ENCODE peak calls at places on chromosomes 7 and 10, in four cellular contexts. One of them, this sample, is unnamed.

GRCh38 chr7:85733163-85733915 is 546.5 kb upstream of the SEMA3D start:
- DNase-seq in A549: no peak
- DNase-seq in GM12878: no peak
- DNase-seq in K562: no peak
- DNase-seq in this sample: no peak

GRCh38 chr7:3168869-3169268 is 125.2 kb upstream of the CARD11 start:
- DNase-seq in GM12878: no peak
- DNase-seq in A549: no peak
- DNase-seq in K562: no peak
- DNase-seq in this sample: peak

GRCh38 chr7:51647931-51648351 is 331.3 kb upstream of the COBL start:
- DNase-seq in K562: no peak
- DNase-seq in GM12878: no peak
- DNase-seq in A549: no peak
- DNase-seq in this sample: peak

GRCh38 chr7:78912781-78913180 is 540.7 kb downstream of the MAGI2 start:
- DNase-seq in GM12878: no peak
- DNase-seq in K562: no peak
- DNase-seq in A549: no peak
- DNase-seq in this sample: no peak

GRCh38 chr10:60222060-60222459 is 167.6 kb downstream of the ANK3 start:
- DNase-seq in K562: no peak
- DNase-seq in GM12878: no peak
- DNase-seq in A549: no peak
- DNase-seq in this sample: no peak

GRCh38 chr10:133359554-133359971 is 1.7 kb upstream of the FUOM start:
- DNase-seq in GM12878: no peak
- DNase-seq in A549: no peak
- DNase-seq in K562: no peak
- DNase-seq in this sample: peak

GRCh38 chr10:22894714-22895113 is 33.1 kb upstream of the ARMC3 start:
- DNase-seq in A549: no peak
- DNase-seq in GM12878: no peak
- DNase-seq in K562: no peak
- DNase-seq in this sample: no peak

GRCh38 chr7:98107313-98107691 is 640 bp downstream of the LMTK2 start:
- DNase-seq in K562: peak
- DNase-seq in GM12878: no peak
- DNase-seq in A549: no peak
- DNase-seq in this sample: no peak

GRCh38 chr7:977326-978048 is 2.1 kb upstream of the COX19 start:
- DNase-seq in GM12878: peak
- DNase-seq in A549: peak
- DNase-seq in K562: no peak
- DNase-seq in this sample: peak

GRCh38 chr10:124292911-124293640 is 125.6 kb downstream of the OAT start:
- DNase-seq in GM12878: no peak
- DNase-seq in K562: no peak
- DNase-seq in A549: no peak
- DNase-seq in this sample: no peak

GRCh38 chr10:59885430-59886134 is 20.8 kb downstream of the CCDC6 start:
- DNase-seq in A549: no peak
- DNase-seq in GM12878: peak
- DNase-seq in K562: peak
- DNase-seq in this sample: no peak

GRCh38 chr10:126131338-126131737 is 235.0 kb downstream of the FANK1 start:
- DNase-seq in A549: no peak
- DNase-seq in K562: no peak
- DNase-seq in GM12878: no peak
- DNase-seq in this sample: no peak

GRCh38 chr7:2645274-2645868 is 13.6 kb downstream of the TTYH3 start:
- DNase-seq in GM12878: no peak
- DNase-seq in A549: no peak
- DNase-seq in K562: no peak
- DNase-seq in this sample: no peak

GRCh38 chr7:151174246-151175046 is 7.0 kb upstream of the GBX1 start:
- DNase-seq in A549: no peak
- DNase-seq in K562: no peak
- DNase-seq in GM12878: no peak
- DNase-seq in this sample: no peak

GRCh38 chr10:132396495-132397035 is 435 bp upstream of the PWWP2B start:
- DNase-seq in GM12878: no peak
- DNase-seq in K562: peak
- DNase-seq in A549: no peak
- DNase-seq in this sample: peak

GRCh38 chr10:104349623-104350142 is 4.0 kb upstream of the CFAP58 start:
- DNase-seq in K562: no peak
- DNase-seq in GM12878: peak
- DNase-seq in A549: no peak
- DNase-seq in this sample: peak

GRCh38 chr10:117541405-117541908 is 1.1 kb upstream of the EMX2 start:
- DNase-seq in GM12878: no peak
- DNase-seq in K562: no peak
- DNase-seq in A549: no peak
- DNase-seq in this sample: no peak

GRCh38 chr10:34861293-34862004 is 46.4 kb upstream of the PARD3 start:
- DNase-seq in K562: no peak
- DNase-seq in GM12878: no peak
- DNase-seq in A549: peak
- DNase-seq in this sample: peak

GRCh38 chr7:158361326-158361946 is 226.2 kb downstream of the PTPRN2 start:
- DNase-seq in A549: no peak
- DNase-seq in K562: no peak
- DNase-seq in GM12878: no peak
- DNase-seq in this sample: no peak

GRCh38 chr10:61465807-61466425 is 12.7 kb upstream of the TMEM26 start:
- DNase-seq in A549: no peak
- DNase-seq in GM12878: no peak
- DNase-seq in K562: no peak
- DNase-seq in this sample: no peak

GRCh38 chr7:76108540-76109233 is 60.8 kb downstream of the MDH2 start:
- DNase-seq in GM12878: no peak
- DNase-seq in K562: no peak
- DNase-seq in A549: peak
- DNase-seq in this sample: peak

GRCh38 chr7:84682543-84682942 is 488.0 kb upstream of the SEMA3A start:
- DNase-seq in K562: no peak
- DNase-seq in GM12878: no peak
- DNase-seq in A549: no peak
- DNase-seq in this sample: no peak

GRCh38 chr7:1969459-1970284 is 263.1 kb downstream of the MAD1L1 start:
- DNase-seq in GM12878: no peak
- DNase-seq in K562: no peak
- DNase-seq in A549: no peak
- DNase-seq in this sample: no peak

GRCh38 chr7:92910976-92911375 is 74.6 kb upstream of the CDK6 start:
- DNase-seq in GM12878: no peak
- DNase-seq in A549: no peak
- DNase-seq in K562: no peak
- DNase-seq in this sample: no peak

GRCh38 chr10:2610946-2611345 is 456.4 kb upstream of the PFKP start:
- DNase-seq in A549: no peak
- DNase-seq in K562: no peak
- DNase-seq in GM12878: no peak
- DNase-seq in this sample: no peak

GRCh38 chr10:25159591-25159990 is 15.2 kb upstream of the GPR158 start:
- DNase-seq in K562: no peak
- DNase-seq in GM12878: no peak
- DNase-seq in A549: no peak
- DNase-seq in this sample: no peak

GRCh38 chr7:30448461-30449189 is 30.0 kb downstream of the NOD1 start:
- DNase-seq in A549: no peak
- DNase-seq in GM12878: no peak
- DNase-seq in K562: no peak
- DNase-seq in this sample: no peak

GRCh38 chr7:34675749-34676374 is 17.8 kb downstream of the NPSR1 start:
- DNase-seq in A549: peak
- DNase-seq in K562: peak
- DNase-seq in GM12878: peak
- DNase-seq in this sample: peak

GRCh38 chr10:123103944-123104343 is 31.8 kb upstream of the HMX3 start:
- DNase-seq in K562: no peak
- DNase-seq in GM12878: no peak
- DNase-seq in A549: no peak
- DNase-seq in this sample: no peak

GRCh38 chr10:103153302-103153759 is 39.7 kb downstream of the NT5C2 start:
- DNase-seq in A549: no peak
- DNase-seq in K562: no peak
- DNase-seq in GM12878: no peak
- DNase-seq in this sample: peak

GRCh38 chr7:100132126-100132525 is 5.4 kb downstream of the MBLAC1 start:
- DNase-seq in K562: no peak
- DNase-seq in A549: no peak
- DNase-seq in GM12878: no peak
- DNase-seq in this sample: no peak

GRCh38 chr10:13648425-13648824 is 61.7 kb downstream of the PRPF18 start:
- DNase-seq in GM12878: no peak
- DNase-seq in K562: no peak
- DNase-seq in A549: no peak
- DNase-seq in this sample: no peak

GRCh38 chr7:139887895-139888518 is 58.9 kb downstream of the TBXAS1 start:
- DNase-seq in GM12878: no peak
- DNase-seq in K562: no peak
- DNase-seq in A549: no peak
- DNase-seq in this sample: no peak

GRCh38 chr10:58752665-58753064 is 240.0 kb downstream of the BICC1 start:
- DNase-seq in K562: no peak
- DNase-seq in GM12878: no peak
- DNase-seq in A549: no peak
- DNase-seq in this sample: no peak

GRCh38 chr10:47253651-47254375 is 46.2 kb upstream of the GDF10 start:
- DNase-seq in GM12878: no peak
- DNase-seq in A549: no peak
- DNase-seq in K562: no peak
- DNase-seq in this sample: no peak

GRCh38 chr7:12212051-12212485 is 974 bp downstream of the TMEM106B start:
- DNase-seq in GM12878: no peak
- DNase-seq in K562: peak
- DNase-seq in A549: no peak
- DNase-seq in this sample: peak

GRCh38 chr10:112768121-112768520 is 181.9 kb upstream of the TCF7L2 start:
- DNase-seq in A549: no peak
- DNase-seq in K562: no peak
- DNase-seq in GM12878: no peak
- DNase-seq in this sample: no peak

GRCh38 chr7:10239643-10240345 is 733.9 kb upstream of the PHF14 start:
- DNase-seq in A549: no peak
- DNase-seq in K562: no peak
- DNase-seq in GM12878: no peak
- DNase-seq in this sample: no peak

GRCh38 chr7:27237735-27238334 is 4.8 kb upstream of the EVX1 start:
- DNase-seq in GM12878: no peak
- DNase-seq in K562: no peak
- DNase-seq in A549: no peak
- DNase-seq in this sample: no peak

GRCh38 chr10:64959116-64959515 is 1437.9 kb downstream of the REEP3 start:
- DNase-seq in GM12878: no peak
- DNase-seq in A549: no peak
- DNase-seq in K562: no peak
- DNase-seq in this sample: no peak
- TF ChIP-seq CHD4 in GM12878: no peak
- TF ChIP-seq CHD4 in A549: no peak
- TF ChIP-seq CHD4 in K562: no peak
- TF ChIP-seq CHD4 in this sample: no peak

DNA sequence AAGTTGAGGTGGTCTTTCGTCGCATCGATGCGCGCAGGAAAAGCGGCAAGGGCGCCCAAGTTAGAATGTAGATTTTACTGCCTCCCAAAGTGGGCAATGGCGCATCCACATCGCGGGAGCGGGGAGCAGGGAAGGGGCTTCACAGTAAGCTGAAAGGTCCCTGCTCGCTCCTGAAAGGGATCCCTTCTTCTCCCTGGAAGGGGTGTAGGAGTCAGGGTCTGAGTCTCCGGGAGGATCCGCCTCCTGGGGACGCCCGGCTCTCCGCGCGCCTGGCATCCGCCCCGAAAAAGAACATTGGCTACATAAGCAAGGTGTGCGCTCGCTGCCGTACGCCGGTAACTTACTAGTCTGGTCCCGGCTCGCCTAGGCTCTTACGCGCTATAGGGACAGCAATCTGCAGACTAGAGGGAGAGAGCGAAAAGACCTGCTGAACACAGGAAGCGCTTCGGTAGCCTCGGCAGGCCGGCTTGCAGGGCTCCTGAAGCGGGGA is 802 bp downstream of the UNC5B start:
- DNase-seq in A549: no peak
- DNase-seq in K562: no peak
- DNase-seq in GM12878: no peak
- DNase-seq in this sample: no peak
- TF ChIP-seq CHD4 in A549: no peak
- TF ChIP-seq CHD4 in K562: no peak
- TF ChIP-seq CHD4 in GM12878: no peak
- TF ChIP-seq CHD4 in this sample: no peak

GRCh38 chr7:102916426-102916825 is 3.6 kb downstream of the LRRC17 start:
- DNase-seq in K562: no peak
- DNase-seq in GM12878: no peak
- DNase-seq in A549: no peak
- DNase-seq in this sample: no peak

GRCh38 chr7:102913846-102914245 is 1.0 kb downstream of the LRRC17 start:
- DNase-seq in A549: no peak
- DNase-seq in K562: no peak
- DNase-seq in GM12878: no peak
- DNase-seq in this sample: no peak

GRCh38 chr7:102916881-102917280 is 4.1 kb downstream of the LRRC17 start:
- DNase-seq in A549: no peak
- DNase-seq in GM12878: no peak
- DNase-seq in K562: no peak
- DNase-seq in this sample: no peak

GRCh38 chr7:102912742-102913141 is at the start of gene LRRC17:
- DNase-seq in A549: no peak
- DNase-seq in GM12878: no peak
- DNase-seq in K562: no peak
- DNase-seq in this sample: no peak

DNA sequence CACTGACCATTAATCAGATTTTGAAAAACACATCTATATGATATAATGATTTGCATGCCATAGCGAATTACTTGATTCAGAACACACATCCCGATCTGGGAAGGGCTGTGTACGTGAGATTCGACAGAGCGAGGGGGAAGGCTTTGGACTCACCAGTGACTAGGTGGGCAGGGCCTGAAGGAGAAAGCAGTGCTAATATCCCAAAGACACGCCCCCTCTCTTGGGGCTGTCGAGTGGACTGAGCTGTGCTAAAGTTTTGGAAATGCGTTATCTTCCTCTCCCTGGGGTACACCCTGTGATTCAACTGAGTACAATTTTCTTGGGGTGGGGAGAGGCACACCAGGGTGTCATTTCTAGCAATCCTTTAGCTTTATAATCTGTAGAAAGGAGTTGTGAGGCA is 1.8 kb downstream of the LRRC17 start:
- DNase-seq in GM12878: no peak
- DNase-seq in A549: no peak
- DNase-seq in K562: no peak
- DNase-seq in this sample: no peak
- TF ChIP-seq CHD4 in GM12878: no peak
- TF ChIP-seq CHD4 in A549: no peak
- TF ChIP-seq CHD4 in K562: no peak
- TF ChIP-seq CHD4 in this sample: no peak

GRCh38 chr10:100516847-100517246 is 2.8 kb downstream of the SEC31B start:
- DNase-seq in A549: peak
- DNase-seq in K562: peak
- DNase-seq in GM12878: no peak
- DNase-seq in this sample: peak
- TF ChIP-seq CHD4 in A549: no peak
- TF ChIP-seq CHD4 in K562: no peak
- TF ChIP-seq CHD4 in GM12878: no peak
- TF ChIP-seq CHD4 in this sample: no peak